ENCODE peak calls at places on chromosomes 7 and 10, in eight cellular contexts. K, P, R, Z, W, O, J and V are unnamed samples. For H3K4me1, the result is how much of the 10 kb centered on the place peaks cover.

GRCh38 chr10:113302062-113302461 is 250.8 kb upstream of the HABP2 start:
- DNase-seq in K (no peak), P (no peak), R (no peak), Z (no peak), W (no peak), O (no peak), J (no peak), V (no peak)

GRCh38 chr7:739964-740942 is 13.2 kb upstream of the PRKAR1B start:
- DNase-seq in K (no peak), P (no peak), R (no peak), Z (no peak), W (peak), O (no peak), J (no peak), V (no peak)

GRCh38 chr10:122068844-122069243 is 79.9 kb downstream of the TACC2 start:
- DNase-seq in K (no peak), P (no peak), R (no peak), Z (no peak), W (no peak), O (no peak), J (no peak), V (no peak)

GRCh38 chr7:114539575-114539974 is 125.0 kb downstream of the FOXP2 start:
- DNase-seq in K (no peak), P (no peak), R (no peak), Z (no peak), W (no peak), O (no peak), J (peak), V (peak)

GRCh38 chr7:7761974-7762769 is 43.8 kb upstream of the RPA3 start:
- DNase-seq in K (no peak), P (peak), R (peak), Z (no peak), W (no peak), O (no peak), J (peak), V (no peak)

GRCh38 chr10:24706479-24707118 is 17.1 kb downstream of the ARHGAP21 start:
- DNase-seq in K (no peak), P (no peak), R (no peak), Z (no peak), W (no peak), O (no peak), J (peak), V (peak)

GRCh38 chr10:115432188-115432819 is 339.1 kb downstream of the ATRNL1 start:
- DNase-seq in K (no peak), P (peak), R (peak), Z (no peak), W (no peak), O (no peak), J (peak), V (peak)

GRCh38 chr7:81155654-81156373 is 237.0 kb upstream of the SEMA3C start:
- DNase-seq in K (no peak), P (no peak), R (no peak), Z (no peak), W (no peak), O (no peak), J (peak), V (no peak)

GRCh38 chr10:13922591-13922990 is 335.8 kb downstream of the PRPF18 start:
- DNase-seq in K (no peak), P (no peak), R (no peak), Z (no peak), W (no peak), O (no peak), J (no peak), V (no peak)

GRCh38 chr10:115029452-115030375 is 63.5 kb upstream of the ATRNL1 start:
- DNase-seq in K (no peak), P (no peak), R (no peak), Z (no peak), W (no peak), O (no peak), J (no peak), V (no peak)

GRCh38 chr7:151599401-151600227 is 79.9 kb upstream of the RHEB start:
- DNase-seq in K (no peak), P (no peak), R (no peak), Z (no peak), W (no peak), O (no peak), J (peak), V (no peak)

GRCh38 chr7:80916770-80917681 is 1.8 kb downstream of the SEMA3C start:
- DNase-seq in K (no peak), P (no peak), R (no peak), Z (no peak), W (no peak), O (no peak), J (peak), V (peak)

GRCh38 chr10:3837909-3838722 is 53.1 kb upstream of the KLF6 start:
- DNase-seq in K (no peak), P (no peak), R (no peak), Z (no peak), W (no peak), O (no peak), J (no peak), V (no peak)

GRCh38 chr7:101677421-101678137 is 48.5 kb upstream of the MYL10 start:
- DNase-seq in K (no peak), P (no peak), R (no peak), Z (no peak), W (no peak), O (no peak), J (no peak), V (peak)

GRCh38 chr10:60820093-60820769 is 42.0 kb downstream of the CDK1 start:
- DNase-seq in K (no peak), P (no peak), R (peak), Z (no peak), W (no peak), O (no peak), J (peak), V (peak)

GRCh38 chr10:60819271-60819670 is 41.0 kb downstream of the CDK1 start:
- DNase-seq in K (no peak), P (no peak), R (no peak), Z (no peak), W (no peak), O (no peak), J (no peak), V (no peak)

GRCh38 chr10:60817135-60817805 is 39.0 kb downstream of the CDK1 start:
- DNase-seq in K (no peak), P (no peak), R (peak), Z (no peak), W (no peak), O (no peak), J (peak), V (no peak)

GRCh38 chr10:60818134-60818770 is 40.0 kb downstream of the CDK1 start:
- DNase-seq in K (no peak), P (no peak), R (no peak), Z (no peak), W (no peak), O (no peak), J (peak), V (peak)

DNA sequence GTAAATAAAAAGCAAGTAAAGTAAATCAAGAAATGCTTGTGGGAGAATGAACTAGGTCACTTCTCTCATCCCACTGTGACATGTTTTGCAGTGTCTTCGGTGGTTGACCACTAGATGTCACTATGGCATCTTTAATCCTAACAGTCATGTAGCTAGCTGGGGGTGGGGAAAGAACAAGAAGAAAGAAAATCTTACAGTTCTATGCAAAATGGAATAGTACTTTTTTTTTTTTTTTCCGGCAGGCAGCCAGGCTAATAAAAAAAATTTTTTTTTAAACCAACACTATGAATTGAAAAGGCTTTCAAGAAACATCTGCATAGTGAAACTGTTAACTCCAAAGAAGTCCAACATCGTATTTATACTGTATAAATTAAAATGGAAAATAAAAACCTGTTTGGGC is 38.3 kb downstream of the CDK1 start:
- DNase-seq in K (no peak), P (peak), R (peak), Z (no peak), W (no peak), O (peak), J (peak), V (peak)
- TF ChIP-seq CTCF in K (peak), P (peak), R (peak), Z (peak), W (peak), O (peak), J (peak), V (peak)

GRCh38 chr10:110775022-110775379 is 96.7 kb upstream of the PDCD4 start:
- DNase-seq in K (no peak), P (no peak), R (no peak), Z (no peak), W (no peak), O (no peak), J (no peak), V (no peak)
- H3K4me1 ChIP-seq in K (half or more), P (under half), R (under half), Z (half or more), W (under half), O (under half), J (under half), V (under half)

DNA sequence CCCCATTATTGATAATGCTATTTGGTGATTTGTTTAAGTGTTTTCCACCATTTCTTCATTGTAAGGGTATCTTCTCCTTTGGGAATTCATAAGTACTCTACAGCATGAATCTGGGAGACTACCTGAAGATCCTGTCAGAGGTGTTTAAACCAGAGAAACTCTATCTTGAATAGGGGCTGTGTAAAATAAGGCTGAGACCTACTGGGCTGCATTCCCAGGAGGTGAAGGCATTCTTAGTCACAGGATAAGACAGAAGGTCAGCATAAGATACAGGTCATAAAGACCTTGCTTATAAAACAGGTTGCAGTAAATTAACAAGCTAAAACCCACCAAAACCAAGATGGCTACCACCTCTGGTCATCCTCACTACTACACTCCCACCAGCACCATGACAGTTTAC is 13.4 kb upstream of the OR2A5 start:
- DNase-seq in K (no peak), P (no peak), R (no peak), Z (no peak), W (no peak), O (no peak), J (no peak), V (no peak)
- TF ChIP-seq CTCF in K (no peak), P (no peak), R (no peak), Z (no peak), W (no peak), O (no peak), J (no peak), V (no peak)

DNA sequence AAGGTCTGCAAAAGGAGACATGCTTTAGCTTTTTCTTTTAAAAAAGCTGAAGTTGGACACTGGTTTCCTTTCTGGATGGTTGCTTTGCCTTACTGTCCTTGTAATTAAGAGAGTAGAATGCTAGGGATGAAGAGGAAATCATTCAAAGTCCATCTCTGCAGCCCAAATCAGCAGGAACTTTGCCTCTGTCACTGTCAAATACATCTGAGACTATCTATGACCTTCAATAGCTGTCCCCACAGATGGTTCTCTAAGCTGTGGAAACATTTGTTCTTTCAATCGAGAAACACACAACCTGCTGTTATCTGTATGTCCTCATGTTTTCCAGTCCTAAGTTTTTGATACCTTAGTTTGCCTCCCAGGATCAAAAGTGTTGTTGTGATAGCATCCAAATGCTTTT is 117.5 kb downstream of the SORBS1 start:
- DNase-seq in K (no peak), P (no peak), R (no peak), Z (no peak), W (no peak), O (no peak), J (no peak), V (no peak)
- H3K4me1 ChIP-seq in K (half or more), P (under half), R (under half), Z (half or more), W (under half), O (half or more), J (under half), V (under half)